ENCODE peak calls at places on chromosomes 13 and 19, in four cellular contexts. L is heart left ventricle, D is transverse colon, Z is testis. O is an unnamed sample.

GRCh38 chr19:13350761-13351160 is 155.5 kb downstream of the CACNA1A start:
- DNase-seq in L (no peak), D (no peak), Z (no peak), O (no peak)

GRCh38 chr13:39281539-39282150 is 243.4 kb downstream of the NHLRC3 start:
- DNase-seq in L (no peak), D (no peak), Z (no peak), O (no peak)

GRCh38 chr13:110226051-110226562 is 80.8 kb downstream of the COL4A1 start:
- DNase-seq in L (no peak), D (no peak), Z (no peak), O (no peak)

GRCh38 chr13:49454388-49455015 is 10.4 kb downstream of the SETDB2 start:
- DNase-seq in L (no peak), D (no peak), Z (no peak), O (no peak)

GRCh38 chr19:17240062-17240854 is 5.5 kb downstream of the NR2F6 start:
- DNase-seq in L (no peak), D (peak), Z (no peak), O (no peak)

GRCh38 chr13:96075953-96076543 is 13.9 kb upstream of the HS6ST3 start:
- DNase-seq in L (no peak), D (no peak), Z (no peak), O (no peak)

GRCh38 chr19:17333611-17334413 is 843 bp downstream of the ANO8 start:
- DNase-seq in L (no peak), D (peak), Z (no peak), O (peak)

GRCh38 chr13:30323524-30323923 is 16.2 kb upstream of the KATNAL1 start:
- DNase-seq in L (no peak), D (no peak), Z (no peak), O (no peak)

GRCh38 chr13:29943301-29944085 is 93.1 kb upstream of the UBL3 start:
- DNase-seq in L (no peak), D (no peak), Z (no peak), O (no peak)

GRCh38 chr19:35533822-35534521 is 716 bp downstream of the GAPDHS start:
- DNase-seq in L (no peak), D (peak), Z (peak), O (no peak)

GRCh38 chr19:17441241-17442135 is 7.0 kb downstream of the TMEM221 start:
- DNase-seq in L (peak), D (no peak), Z (peak), O (no peak)

GRCh38 chr19:39397360-39398296 is 6.5 kb downstream of the MED29 start:
- DNase-seq in L (peak), D (peak), Z (peak), O (peak)

GRCh38 chr13:106599875-106600797 is 32.2 kb upstream of the ARGLU1 start:
- DNase-seq in L (no peak), D (no peak), Z (peak), O (no peak)

GRCh38 chr13:85536706-85537105 is 262.5 kb downstream of the SLITRK6 start:
- DNase-seq in L (no peak), D (no peak), Z (no peak), O (no peak)

GRCh38 chr13:112588490-112589297 is 741 bp upstream of the TUBGCP3 start:
- DNase-seq in L (no peak), D (no peak), Z (no peak), O (no peak)

GRCh38 chr19:871446-872265 is 12.2 kb downstream of the CFD start:
- DNase-seq in L (no peak), D (no peak), Z (no peak), O (peak)

GRCh38 chr19:17755977-17756670 is 4.8 kb downstream of the FCHO1 start:
- DNase-seq in L (no peak), D (peak), Z (peak), O (peak)

GRCh38 chr19:34506026-34506370 is 24.4 kb downstream of the WTIP start:
- DNase-seq in L (no peak), D (no peak), Z (peak), O (no peak)

GRCh38 chr19:38698225-38699026 is 45.8 kb downstream of the CAPN12 start:
- DNase-seq in L (no peak), D (no peak), Z (no peak), O (no peak)

GRCh38 chr13:48975101-48975925 is at the start of gene FNDC3A:
- DNase-seq in L (no peak), D (peak), Z (peak), O (peak)

GRCh38 chr19:46764817-46765291 is 18.6 kb upstream of the STRN4 start:
- DNase-seq in L (no peak), D (peak), Z (peak), O (no peak)

GRCh38 chr13:58025821-58026220 is 394.3 kb downstream of the PCDH17 start:
- DNase-seq in L (no peak), D (no peak), Z (no peak), O (no peak)

GRCh38 chr19:16893686-16893990 is 4.8 kb downstream of the F2RL3 start:
- DNase-seq in L (peak), D (peak), Z (no peak), O (no peak)

GRCh38 chr13:97125051-97125809 is 96.9 kb upstream of the MBNL2 start:
- DNase-seq in L (no peak), D (no peak), Z (peak), O (peak)

GRCh38 chr19:40718774-40719391 is 2.0 kb downstream of the ITPKC start:
- DNase-seq in L (peak), D (peak), Z (peak), O (peak)

GRCh38 chr13:46553886-46554855 is 1.2 kb downstream of the LRCH1 start:
- DNase-seq in L (peak), D (peak), Z (peak), O (peak)

GRCh38 chr13:23679214-23679613 is 109.0 kb downstream of the TNFRSF19 start:
- DNase-seq in L (no peak), D (no peak), Z (no peak), O (no peak)

GRCh38 chr13:111472083-111472482 is 151.6 kb downstream of the TEX29 start:
- DNase-seq in L (no peak), D (no peak), Z (peak), O (no peak)

GRCh38 chr13:111475488-111475887 is 155.0 kb downstream of the TEX29 start:
- DNase-seq in L (no peak), D (no peak), Z (no peak), O (no peak)

GRCh38 chr13:111472559-111473460 is 152.4 kb downstream of the TEX29 start:
- DNase-seq in L (no peak), D (no peak), Z (peak), O (no peak)

GRCh38 chr13:111476197-111476596 is 155.8 kb downstream of the TEX29 start:
- DNase-seq in L (no peak), D (no peak), Z (no peak), O (no peak)

DNA sequence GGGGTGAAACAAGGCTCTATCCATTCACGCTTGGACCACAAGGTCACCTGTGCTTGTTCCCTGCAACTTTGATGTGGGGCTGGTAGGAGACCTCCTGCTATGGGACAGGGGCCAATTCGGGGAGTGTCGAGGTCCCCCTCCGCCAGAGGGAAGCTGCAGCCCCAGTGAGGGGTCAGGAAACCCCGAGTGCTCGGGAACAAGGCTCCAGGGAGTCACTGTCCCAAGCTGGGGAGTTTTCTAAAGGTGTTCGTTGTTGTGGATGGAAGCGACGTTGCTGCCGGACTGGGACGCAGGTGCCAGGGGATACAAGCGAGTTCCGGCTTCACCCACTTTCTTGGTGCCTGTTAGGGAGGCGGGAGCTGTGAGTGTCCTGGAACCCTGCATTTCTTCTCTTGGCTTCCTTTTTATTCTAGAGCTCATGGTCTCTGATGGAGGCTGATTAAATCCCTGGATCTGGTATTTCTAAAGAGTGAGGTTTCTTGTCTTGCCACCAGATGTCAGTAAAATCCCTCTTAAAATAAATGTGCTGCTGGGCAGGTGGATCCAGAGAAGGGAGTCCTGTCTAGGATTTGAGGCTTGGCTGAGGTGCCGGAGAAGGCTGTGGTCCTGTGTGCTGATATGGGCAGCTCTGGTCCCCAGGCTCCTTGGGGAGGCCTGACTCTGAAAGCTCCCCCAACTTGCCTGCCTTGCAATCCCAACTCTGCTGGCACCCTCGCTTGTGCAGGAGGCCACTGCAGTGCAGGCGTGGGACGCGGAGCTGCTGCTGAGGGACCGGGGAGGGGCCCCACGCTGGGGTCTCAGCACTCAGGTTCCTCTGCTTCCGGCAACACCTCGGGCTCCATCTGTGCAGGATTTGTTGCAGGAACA is 153.9 kb downstream of the TEX29 start:
- DNase-seq in L (no peak), D (no peak), Z (peak), O (no peak)
- TF ChIP-seq CTCF in L (peak), D (peak), Z (peak), O (peak)

GRCh38 chr13:114127473-114128347 is 4.7 kb downstream of the RASA3 start:
- DNase-seq in L (no peak), D (no peak), Z (no peak), O (no peak)
- H3K27ac ChIP-seq in L (peak), D (peak), Z (no peak), O (no peak)

GRCh38 chr19:4533334-4533733 is 1.7 kb downstream of the PLIN5 start:
- DNase-seq in L (no peak), D (no peak), Z (no peak), O (no peak)

GRCh38 chr19:4537953-4538600 is 1.8 kb downstream of the LRG1 start:
- DNase-seq in L (no peak), D (no peak), Z (peak), O (no peak)

GRCh38 chr19:4536798-4537197 is 1.8 kb upstream of the PLIN5 start:
- DNase-seq in L (no peak), D (no peak), Z (no peak), O (no peak)

GRCh38 chr19:4533835-4534424 is 1.1 kb downstream of the PLIN5 start:
- DNase-seq in L (no peak), D (no peak), Z (no peak), O (no peak)

DNA sequence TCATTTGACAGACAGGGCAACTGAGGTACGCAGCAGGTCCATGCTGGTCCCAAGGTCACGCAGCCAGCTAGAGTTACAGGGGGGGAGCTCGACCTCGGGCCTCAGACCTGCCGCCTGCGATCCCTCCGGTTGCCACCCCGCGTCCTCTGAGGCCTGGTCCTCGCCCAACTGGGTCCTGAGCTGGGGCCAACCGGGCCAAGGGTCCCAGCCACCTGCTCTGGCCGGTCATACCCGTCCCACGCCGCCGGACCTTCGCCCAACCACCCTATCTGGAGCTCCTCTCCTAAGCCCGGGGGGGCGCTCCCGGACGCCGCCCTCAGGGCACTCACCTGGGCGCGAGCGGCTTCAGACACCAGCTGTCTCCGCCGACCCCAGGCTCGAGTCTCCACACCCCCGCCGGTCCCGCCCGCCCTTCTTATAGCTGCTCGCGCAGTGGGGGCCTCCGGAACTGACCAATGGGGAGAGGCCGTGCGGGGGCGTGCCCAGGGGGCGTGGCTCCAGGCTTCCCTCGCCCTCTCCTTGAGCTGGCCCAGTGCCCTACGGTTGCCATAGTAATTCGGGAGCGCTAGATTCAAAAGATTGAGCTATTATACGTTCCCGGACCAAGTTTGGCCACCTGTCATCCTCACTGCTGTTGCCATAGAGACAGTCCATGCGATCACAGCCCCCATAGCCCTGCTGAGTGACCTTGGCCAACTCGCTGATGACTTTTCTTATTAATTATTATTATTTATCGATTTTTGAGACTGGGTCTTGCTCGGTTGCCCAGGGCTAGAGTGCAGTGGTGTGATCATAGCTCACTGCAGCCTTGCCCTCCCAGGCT is at the start of gene PLIN5:
- DNase-seq in L (peak), D (peak), Z (peak), O (peak)
- TF ChIP-seq POLR2A in L (peak), D (no peak), Z (no peak), O (no peak)

GRCh38 chr13:75537401-75538365 is at the start of gene COMMD6:
- DNase-seq in L (peak), D (peak), Z (peak), O (peak)
- TF ChIP-seq CTCF in L (peak), D (peak), Z (peak), O (peak)

GRCh38 chr13:90416519-90416918 is 931.0 kb upstream of the MIR17HG start:
- DNase-seq in L (no peak), D (no peak), Z (peak), O (no peak)
- H3K27ac ChIP-seq in L (no peak), D (no peak), Z (no peak), O (no peak)

DNA sequence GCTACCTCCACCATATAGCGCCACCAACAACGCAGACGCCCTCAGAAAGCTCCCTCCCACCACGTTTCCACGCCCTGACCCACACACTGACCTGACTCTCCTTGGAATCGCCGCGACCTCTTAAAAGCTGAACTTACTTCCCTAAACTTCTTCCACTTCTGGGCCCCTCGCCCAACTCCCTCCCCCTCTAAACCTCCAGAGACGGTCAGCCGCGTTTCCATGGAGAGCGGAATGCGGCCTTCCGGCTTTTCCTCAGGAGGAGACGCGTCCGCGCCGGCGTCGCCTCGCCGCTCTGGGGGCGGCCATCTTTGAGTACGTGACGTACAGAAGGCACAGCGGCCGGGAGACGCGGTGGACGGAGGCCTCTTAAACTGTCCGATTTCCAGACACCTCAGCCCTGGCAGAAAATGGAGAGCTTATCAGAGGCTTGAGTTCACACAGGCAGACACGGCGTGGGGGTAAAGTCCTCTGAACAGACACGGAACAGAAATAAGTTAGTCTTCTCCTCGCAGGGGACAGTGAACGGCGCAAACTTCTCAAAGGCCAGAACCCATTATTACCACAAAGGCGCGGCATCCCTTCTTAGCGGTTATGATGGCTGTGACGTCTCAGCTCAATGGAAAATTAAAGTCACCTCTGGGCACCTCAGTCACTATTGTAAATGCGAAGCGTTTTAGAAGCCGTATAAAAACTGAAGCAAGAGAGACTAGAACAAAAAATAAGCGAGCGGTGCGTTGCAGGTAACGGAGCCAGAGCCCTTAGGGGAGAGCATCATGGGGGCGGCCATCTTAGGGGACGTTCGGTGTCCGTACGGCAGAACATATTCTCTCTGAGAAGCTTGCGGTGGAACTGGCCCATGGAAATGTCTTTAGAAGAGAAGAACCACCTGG is at the start of gene ZNF432:
- DNase-seq in L (peak), D (peak), Z (peak), O (peak)
- TF ChIP-seq POLR2A in L (peak), D (peak), Z (peak), O (peak)